ENCODE peak calls at places on chromosomes 13 and 19, in four cellular contexts. X, V, A and E are unnamed samples.

GRCh38 chr13:26590379-26590778 is 32.9 kb downstream of the WASF3 start:
- DNase-seq in X (no peak), V (no peak), A (no peak), E (no peak)

GRCh38 chr19:4971424-4971793 is 2.5 kb downstream of the KDM4B start:
- DNase-seq in X (no peak), V (peak; percentile 55), A (no peak), E (peak; percentile 60)

GRCh38 chr13:107208889-107209288 is 641.0 kb upstream of the ARGLU1 start:
- DNase-seq in X (no peak), V (no peak), A (no peak), E (no peak)

GRCh38 chr13:70623260-70623659 is 515.0 kb upstream of the KLHL1 start:
- DNase-seq in X (peak; percentile 1), V (peak; percentile 20), A (peak; percentile 39), E (peak; percentile 56)

GRCh38 chr13:59166174-59166573 is 997.6 kb downstream of the DIAPH3 start:
- DNase-seq in X (no peak), V (no peak), A (peak; percentile 7), E (no peak)

GRCh38 chr19:11261902-11262839 is at the start of gene DOCK6:
- DNase-seq in X (no peak), V (peak; percentile 72), A (no peak), E (peak; percentile 32)

GRCh38 chr19:10113964-10114650 is 2.6 kb downstream of the P2RY11 start:
- DNase-seq in X (no peak), V (peak; percentile 18), A (no peak), E (peak; percentile 11)

GRCh38 chr13:75566658-75567057 is 17.1 kb downstream of the UCHL3 start:
- DNase-seq in X (peak; percentile 10), V (peak; percentile 70), A (peak; percentile 68), E (peak; percentile 64)

GRCh38 chr13:73228546-73228945 is 169.7 kb downstream of the KLF5 start:
- DNase-seq in X (no peak), V (peak; percentile 33), A (no peak), E (peak; percentile 40)

GRCh38 chr13:39820606-39821005 is 165.1 kb downstream of the COG6 start:
- DNase-seq in X (no peak), V (no peak), A (no peak), E (no peak)

GRCh38 chr19:3784607-3785463 is 1.3 kb downstream of the MATK start:
- DNase-seq in X (no peak), V (peak; percentile 33), A (no peak), E (peak; percentile 29)

GRCh38 chr13:76928456-76928855 is 19.9 kb upstream of the ACOD1 start:
- DNase-seq in X (no peak), V (peak; percentile 29), A (peak; percentile 4), E (no peak)

GRCh38 chr13:79211377-79211776 is 194.7 kb downstream of the RBM26 start:
- DNase-seq in X (no peak), V (no peak), A (no peak), E (no peak)

GRCh38 chr13:111152836-111153235 is 37.7 kb downstream of the ARHGEF7 start:
- DNase-seq in X (peak; percentile 2), V (peak; percentile 53), A (no peak), E (no peak)

GRCh38 chr13:76783798-76784197 is 102.4 kb downstream of the KCTD12 start:
- DNase-seq in X (no peak), V (no peak), A (no peak), E (no peak)

GRCh38 chr19:47444388-47444821 is 25.1 kb upstream of the MEIS3 start:
- DNase-seq in X (no peak), V (no peak), A (no peak), E (no peak)

GRCh38 chr13:28678809-28679208 is 19.9 kb downstream of the POMP start:
- DNase-seq in X (no peak), V (no peak), A (peak; percentile 15), E (peak; percentile 10)

GRCh38 chr19:4987286-4987685 is 18.4 kb downstream of the KDM4B start:
- DNase-seq in X (no peak), V (no peak), A (no peak), E (no peak)

GRCh38 chr13:74131206-74131605 is 3.0 kb downstream of the KLF12 start:
- DNase-seq in X (no peak), V (no peak), A (peak; percentile 44), E (no peak)

GRCh38 chr19:36577271-36577996 is 4.3 kb upstream of the ZNF529 start:
- DNase-seq in X (peak; percentile 42), V (no peak), A (no peak), E (no peak)

GRCh38 chr13:49240017-49240416 is 7.7 kb upstream of the CDADC1 start:
- DNase-seq in X (peak; percentile 23), V (peak; percentile 76), A (peak; percentile 60), E (peak; percentile 52)

GRCh38 chr19:3062165-3063105 is at the start of gene TLE5:
- DNase-seq in X (no peak), V (peak; percentile 79), A (no peak), E (peak; percentile 47)

GRCh38 chr13:66410314-66410713 is 819.8 kb downstream of the PCDH9 start:
- DNase-seq in X (peak; percentile 67), V (no peak), A (no peak), E (no peak)

GRCh38 chr13:45953082-45953481 is 99.5 kb downstream of the ZC3H13 start:
- DNase-seq in X (no peak), V (no peak), A (no peak), E (no peak)

GRCh38 chr13:114059428-114059827 is 73.0 kb downstream of the RASA3 start:
- DNase-seq in X (no peak), V (no peak), A (no peak), E (no peak)

GRCh38 chr13:37475966-37476365 is 122.6 kb downstream of the POSTN start:
- DNase-seq in X (peak; percentile 71), V (peak; percentile 74), A (no peak), E (no peak)

GRCh38 chr13:42495256-42495655 is 78.7 kb upstream of the TNFSF11 start:
- DNase-seq in X (no peak), V (peak; percentile 13), A (no peak), E (peak; percentile 43)

GRCh38 chr13:97627566-97627965 is 193.6 kb downstream of the RAP2A start:
- DNase-seq in X (peak; percentile 83), V (peak; percentile 80), A (peak; percentile 98), E (peak; percentile 61)

GRCh38 chr13:24865158-24865557 is 101.2 kb downstream of the RNF17 start:
- DNase-seq in X (no peak), V (peak; percentile 48), A (peak; percentile 43), E (peak; percentile 15)

GRCh38 chr13:96671073-96671472 is 323.2 kb downstream of the OXGR1 start:
- DNase-seq in X (no peak), V (peak; percentile 2), A (no peak), E (peak; percentile 72)

GRCh38 chr19:17687141-17687856 is 855 bp downstream of the UNC13A start:
- DNase-seq in X (no peak), V (no peak), A (no peak), E (no peak)
- TF ChIP-seq EZH2 in X (peak; percentile 50), V (peak; percentile 40), A (peak; percentile 65), E (no peak)

GRCh38 chr19:32676186-32676894 is 692 bp downstream of the RGS9BP start:
- DNase-seq in X (no peak), V (peak; percentile 23), A (no peak), E (no peak)
- TF ChIP-seq EZH2 in X (peak; percentile 99), V (peak; percentile 67), A (peak; percentile 98), E (no peak)

DNA sequence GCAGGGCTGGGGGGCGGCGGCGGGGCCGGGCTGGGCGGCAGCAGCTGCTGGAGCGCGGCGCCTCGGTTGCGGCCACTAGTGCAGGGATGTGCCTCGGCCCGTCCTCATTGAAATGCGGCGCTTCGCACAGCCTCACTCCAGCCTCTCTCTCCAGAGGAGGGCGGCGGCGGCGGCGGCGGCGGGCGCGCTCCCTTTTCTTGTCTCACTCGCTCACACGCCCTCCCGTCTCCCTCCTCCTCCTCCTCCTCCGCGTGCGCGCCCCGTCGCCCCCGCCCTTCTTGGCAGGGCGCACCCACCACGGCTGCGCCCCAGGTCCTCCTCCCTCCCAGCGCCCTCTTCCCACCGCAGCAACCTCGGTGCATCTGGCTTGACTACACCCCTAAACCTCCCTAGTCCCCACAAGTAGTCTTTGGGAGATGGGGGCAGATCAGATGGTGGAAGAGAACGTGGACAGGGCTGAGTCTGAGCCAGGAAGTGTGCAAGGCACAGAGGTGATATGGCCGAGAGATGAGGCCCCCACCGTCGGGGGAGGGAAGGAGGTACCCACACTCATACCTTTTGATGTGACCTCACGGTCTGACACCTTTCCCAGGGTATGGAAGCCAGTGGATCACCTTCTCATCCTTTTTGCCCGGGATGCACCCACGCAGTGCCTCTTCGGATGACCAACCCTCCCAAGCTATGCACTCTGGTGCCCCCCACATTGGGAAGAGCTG is at the start of gene DCLK1:
- DNase-seq in X (no peak), V (peak; percentile 54), A (peak; percentile 31), E (no peak)
- TF ChIP-seq EZH2 in X (no peak), V (peak; percentile 32), A (peak; percentile 36), E (no peak)

GRCh38 chr13:19791953-19792537 is 9.3 kb upstream of the PSPC1 start:
- DNase-seq in X (no peak), V (no peak), A (no peak), E (no peak)

GRCh38 chr13:19794552-19795143 is 11.9 kb upstream of the PSPC1 start:
- DNase-seq in X (no peak), V (no peak), A (no peak), E (peak; percentile 99)

GRCh38 chr13:19795956-19796355 is 13.2 kb upstream of the PSPC1 start:
- DNase-seq in X (no peak), V (no peak), A (no peak), E (no peak)
- TF ChIP-seq EZH2 in X (no peak), V (no peak), A (no peak), E (no peak)

DNA sequence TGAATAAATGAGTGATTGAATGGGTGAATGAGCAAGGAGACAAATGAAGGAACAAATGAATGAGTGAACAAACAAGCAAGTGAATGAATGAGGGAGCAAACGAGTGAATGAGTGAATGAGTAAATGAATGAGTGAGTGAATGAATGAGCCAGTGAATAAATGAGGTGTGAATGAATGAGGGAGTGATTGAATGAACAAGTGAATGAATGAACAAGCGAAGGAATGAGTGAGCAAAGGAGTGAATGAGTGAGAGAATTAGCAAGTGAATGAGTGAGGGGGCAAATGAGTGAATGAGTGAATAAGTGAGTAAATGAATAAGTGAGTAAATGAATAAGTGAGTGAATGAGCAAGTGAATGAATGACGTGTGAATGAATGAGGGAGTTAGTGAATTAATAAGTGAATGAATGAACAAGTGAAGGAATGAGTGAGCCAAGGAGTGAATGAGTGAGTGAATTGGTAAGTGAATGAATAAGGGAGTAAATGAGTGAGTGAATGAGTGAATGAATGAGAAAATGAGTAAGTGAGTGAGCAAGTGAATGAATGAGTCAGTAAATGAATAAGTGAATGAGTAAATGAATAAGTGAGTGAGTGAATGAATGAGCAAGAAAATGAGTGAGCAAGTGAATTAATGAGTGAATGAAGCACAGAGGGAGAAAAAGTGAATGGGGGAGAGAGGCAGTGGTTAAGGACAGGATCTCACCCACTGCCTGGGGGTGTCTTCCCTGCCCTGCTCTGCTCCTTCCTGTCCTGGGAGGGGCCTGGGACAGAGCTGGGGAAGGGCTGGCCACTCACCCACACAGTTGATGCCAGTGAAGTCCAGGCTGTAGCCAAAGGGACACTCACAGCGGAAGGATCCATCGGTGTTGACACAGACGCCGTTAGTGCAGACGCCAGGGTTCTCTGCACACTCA is 36.4 kb downstream of the CCL25 start:
- DNase-seq in X (no peak), V (no peak), A (no peak), E (peak; percentile 16)
- TF ChIP-seq EZH2 in X (no peak), V (no peak), A (no peak), E (no peak)

GRCh38 chr19:48635966-48636858 is 967 bp downstream of the DBP start:
- DNase-seq in X (no peak), V (peak; percentile 29), A (no peak), E (no peak)
- TF ChIP-seq EZH2 in X (peak; percentile 61), V (no peak), A (no peak), E (no peak)

GRCh38 chr19:13026478-13026999 is 31.3 kb downstream of the NFIX start:
- DNase-seq in X (peak; percentile 68), V (peak; percentile 75), A (peak; percentile 79), E (peak; percentile 68)
- TF ChIP-seq EZH2 in X (no peak), V (no peak), A (no peak), E (no peak)